ENCODE peak calls at places on chromosome 21, in nine cellular contexts. Q is neural progenitor cell, Y is endothelial cell, V is epithelial cell of esophagus, L is GM12878, M is omental fat pad, H is kidney, R is Panc1, O is astrocyte of the spinal cord. C is an unnamed sample.

GRCh38 chr21:41578083-41578482 is 70.1 kb upstream of the TMPRSS2 start:
- DNase-seq in R (no peak), M (no peak), O (no peak), V (no peak), H (no peak), L (no peak), Y (no peak), Q (no peak), C (no peak)

GRCh38 chr21:43608225-43608624 is 51.1 kb downstream of the HSF2BP start:
- DNase-seq in O (peak), Y (no peak), H (no peak), V (peak), R (no peak), L (no peak), M (no peak), Q (no peak), C (no peak)

GRCh38 chr21:41536076-41536826 is 28.3 kb upstream of the TMPRSS2 start:
- DNase-seq in O (no peak), V (peak), L (no peak), Y (no peak), H (peak), Q (no peak), R (no peak), M (no peak), C (no peak)

GRCh38 chr21:16588433-16588860 is 858.7 kb downstream of the USP25 start:
- DNase-seq in O (peak), Y (peak), R (peak), L (no peak), M (peak), H (peak), Q (peak), V (peak), C (peak)

GRCh38 chr21:45253180-45253579 is 34.5 kb downstream of the POFUT2 start:
- DNase-seq in Y (no peak), Q (no peak), L (no peak), R (no peak), V (peak), H (peak), O (peak), M (no peak), C (no peak)

GRCh38 chr21:45582128-45582527 is 39.9 kb upstream of the SLC19A1 start:
- DNase-seq in Y (no peak), V (no peak), H (peak), O (no peak), R (no peak), M (no peak), Q (no peak), L (no peak), C (no peak)

GRCh38 chr21:41928621-41929220 is 25.1 kb downstream of the C2CD2 start:
- DNase-seq in R (no peak), Y (no peak), L (peak), M (no peak), V (no peak), Q (no peak), H (no peak), O (no peak), C (no peak)

GRCh38 chr21:44013380-44014088 is 1.4 kb downstream of the TRAPPC10 start:
- DNase-seq in H (no peak), Y (peak), L (peak), Q (no peak), O (no peak), M (no peak), V (peak), R (no peak), C (no peak)

GRCh38 chr21:42815217-42815616 is 64.1 kb downstream of the WDR4 start:
- DNase-seq in Y (no peak), M (no peak), O (peak), V (no peak), R (no peak), H (no peak), Q (peak), L (no peak), C (no peak)

GRCh38 chr21:45265721-45266517 is 21.8 kb downstream of the POFUT2 start:
- DNase-seq in M (no peak), O (no peak), R (no peak), L (no peak), Y (no peak), Q (no peak), H (peak), V (no peak), C (no peak)

GRCh38 chr21:44438531-44439210 is 16.6 kb upstream of the LRRC3 start:
- DNase-seq in Q (no peak), Y (no peak), R (no peak), M (no peak), L (no peak), H (peak), O (no peak), V (no peak), C (peak)

GRCh38 chr21:29181799-29182470 is 51.5 kb downstream of the MAP3K7CL start:
- DNase-seq in Q (no peak), R (no peak), M (no peak), L (no peak), Y (no peak), V (peak), H (no peak), O (peak), C (no peak)

GRCh38 chr21:45918011-45918410 is 63.6 kb upstream of the COL6A1 start:
- DNase-seq in O (no peak), V (no peak), Y (no peak), L (no peak), H (peak), R (no peak), M (no peak), Q (no peak), C (no peak)

GRCh38 chr21:28215214-28215954 is 777.3 kb downstream of the LTN1 start:
- DNase-seq in H (no peak), O (no peak), R (no peak), L (no peak), M (no peak), V (peak), Y (no peak), Q (no peak), C (no peak)

GRCh38 chr21:42236014-42236413 is 17.1 kb downstream of the ABCG1 start:
- DNase-seq in M (no peak), R (no peak), O (no peak), Q (no peak), L (no peak), V (no peak), H (peak), Y (no peak), C (peak)

GRCh38 chr21:44875341-44875740 is 1.9 kb upstream of the PTTG1IP start:
- DNase-seq in L (no peak), M (no peak), H (no peak), Y (no peak), V (peak), R (no peak), O (peak), Q (no peak), C (no peak)

DNA sequence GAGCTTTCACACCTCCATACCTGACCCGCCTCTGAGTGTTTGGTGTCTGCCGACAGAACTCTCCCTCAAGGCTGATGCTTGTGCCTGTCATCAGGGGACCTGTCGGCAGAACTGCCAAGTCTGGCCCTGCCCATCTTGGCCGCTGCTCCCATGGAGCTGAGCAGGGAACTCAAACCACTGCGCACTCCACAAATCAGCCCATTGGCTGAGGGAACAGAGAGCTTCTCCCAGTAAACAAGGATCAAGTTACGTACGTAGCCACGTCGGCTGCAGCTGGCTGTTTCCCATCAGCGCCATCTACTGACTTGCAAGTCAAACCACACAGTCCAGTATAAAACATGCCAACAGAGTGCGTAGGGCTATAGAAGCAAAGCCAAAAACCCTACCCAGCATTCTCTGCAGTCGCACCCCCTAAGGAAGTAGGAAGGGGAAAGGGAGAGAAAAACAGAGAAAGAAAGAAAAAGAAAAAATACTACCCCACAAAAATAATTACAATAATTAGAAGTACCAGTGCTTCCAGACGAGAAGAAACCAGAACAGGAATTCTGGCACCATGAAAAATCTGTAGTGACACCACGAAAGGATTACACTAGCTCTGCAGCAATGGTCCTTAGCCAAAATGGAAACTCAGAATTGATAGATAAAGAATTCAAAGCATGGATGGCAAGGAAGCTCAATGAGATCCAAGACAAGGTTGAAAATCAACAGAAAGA is 13.1 kb downstream of the KRTAP13-1 start:
- DNase-seq in V (peak), H (no peak), O (peak), Q (peak), Y (peak), M (no peak), L (no peak), R (no peak), C (peak)
- TF ChIP-seq CTCF in V (peak), H (peak), O (peak), Q (peak), Y (peak), M (no peak), L (no peak), R (peak), C (no peak)

GRCh38 chr21:18161841-18162240 is 82.8 kb upstream of the CHODL start:
- DNase-seq in L (no peak), H (no peak), O (no peak), V (no peak), Y (no peak), Q (no peak), R (no peak), M (no peak), C (no peak)
- TF ChIP-seq CTCF in L (no peak), H (no peak), O (no peak), V (no peak), Y (no peak), Q (no peak), R (no peak), M (no peak), C (no peak)

GRCh38 chr21:37874481-37874880 is 41.8 kb downstream of the KCNJ6 start:
- DNase-seq in Q (no peak), O (no peak), M (no peak), V (no peak), Y (no peak), L (no peak), H (no peak), R (no peak), C (no peak)

GRCh38 chr21:37877171-37877570 is 39.1 kb downstream of the KCNJ6 start:
- DNase-seq in M (no peak), H (no peak), V (no peak), L (no peak), R (no peak), Y (no peak), O (peak), Q (no peak), C (no peak)

GRCh38 chr21:37878946-37879660 is 37.2 kb downstream of the KCNJ6 start:
- DNase-seq in L (no peak), Y (no peak), H (no peak), M (no peak), R (no peak), Q (no peak), V (peak), O (peak), C (no peak)

GRCh38 chr21:37874904-37875780 is 41.1 kb downstream of the KCNJ6 start:
- DNase-seq in R (no peak), O (no peak), V (no peak), M (no peak), Q (no peak), Y (no peak), H (no peak), L (no peak), C (no peak)

GRCh38 chr21:37877888-37878684 is 38.2 kb downstream of the KCNJ6 start:
- DNase-seq in Y (no peak), V (no peak), O (no peak), Q (no peak), R (no peak), M (no peak), H (no peak), L (no peak), C (no peak)
- TF ChIP-seq CTCF in Y (no peak), V (no peak), O (no peak), Q (no peak), R (no peak), M (no peak), H (no peak), L (no peak), C (no peak)

GRCh38 chr21:32687946-32688345 is 39.9 kb downstream of the SYNJ1 start:
- DNase-seq in V (no peak), L (no peak), H (no peak), O (no peak), M (no peak), R (no peak), Q (peak), Y (no peak), C (no peak)
- TF ChIP-seq CTCF in V (no peak), L (no peak), H (no peak), O (no peak), M (no peak), R (peak), Q (peak), Y (no peak), C (no peak)

GRCh38 chr21:26881504-26882228 is 36.5 kb upstream of the ADAMTS1 start:
- DNase-seq in H (no peak), Y (no peak), M (no peak), L (no peak), O (peak), V (peak), Q (peak), R (no peak), C (no peak)
- TF ChIP-seq CTCF in H (peak), Y (peak), M (no peak), L (no peak), O (peak), V (no peak), Q (peak), R (peak), C (peak)

GRCh38 chr21:39040494-39041110 is 142.6 kb downstream of the PSMG1 start:
- DNase-seq in V (no peak), M (no peak), R (no peak), Y (no peak), H (no peak), L (no peak), O (no peak), Q (no peak), C (no peak)

GRCh38 chr21:39036581-39036980 is 146.7 kb downstream of the PSMG1 start:
- DNase-seq in V (no peak), O (no peak), Y (no peak), L (no peak), H (no peak), Q (no peak), M (no peak), R (no peak), C (no peak)

GRCh38 chr21:39034590-39035536 is 148.4 kb downstream of the PSMG1 start:
- DNase-seq in M (no peak), V (no peak), O (no peak), Q (no peak), R (no peak), Y (no peak), L (no peak), H (no peak), C (no peak)

GRCh38 chr21:39033878-39034589 is 149.2 kb downstream of the PSMG1 start:
- DNase-seq in R (no peak), H (peak), O (peak), Q (no peak), Y (no peak), L (no peak), V (peak), M (no peak), C (peak)

GRCh38 chr21:39037807-39038405 is 145.3 kb downstream of the PSMG1 start:
- DNase-seq in O (no peak), Y (no peak), M (no peak), Q (peak), L (no peak), R (no peak), V (peak), H (no peak), C (no peak)
- TF ChIP-seq CTCF in O (no peak), Y (peak), M (no peak), Q (peak), L (no peak), R (no peak), V (no peak), H (no peak), C (no peak)

GRCh38 chr21:34986561-34987533 is 62.3 kb downstream of the RUNX1 start:
- DNase-seq in H (no peak), M (no peak), Y (no peak), V (peak), O (peak), R (no peak), Q (peak), L (peak), C (no peak)
- TF ChIP-seq CTCF in H (no peak), M (no peak), Y (no peak), V (no peak), O (peak), R (no peak), Q (no peak), L (no peak), C (no peak)

DNA sequence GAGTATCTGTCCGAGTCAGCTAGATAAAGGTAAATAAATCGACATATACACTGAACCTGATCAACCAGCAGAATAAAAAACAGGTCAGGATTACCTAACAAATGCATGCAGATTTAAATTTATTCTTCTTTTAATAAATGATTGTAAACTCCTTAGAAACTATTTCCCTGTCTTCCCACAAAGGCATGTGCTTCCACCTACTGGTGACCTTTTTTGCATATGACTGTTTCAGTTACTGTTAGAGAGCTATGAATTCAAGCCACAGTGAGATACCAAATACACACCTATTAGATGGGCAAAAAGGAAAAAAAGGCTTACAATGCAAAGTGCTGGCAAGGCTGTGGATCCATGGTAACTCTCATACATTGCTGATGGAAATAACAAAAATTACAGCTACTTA is 957.4 kb upstream of the NCAM2 start:
- DNase-seq in Y (no peak), L (no peak), M (no peak), Q (no peak), V (no peak), O (no peak), H (no peak), R (no peak), C (no peak)
- TF ChIP-seq CTCF in Y (peak), L (no peak), M (no peak), Q (peak), V (no peak), O (no peak), H (no peak), R (peak), C (peak)

GRCh38 chr21:32562426-32562825 is 22.9 kb downstream of the TCP10L start:
- DNase-seq in V (peak), Y (peak), O (peak), L (no peak), M (no peak), Q (peak), R (no peak), H (no peak), C (peak)
- TF ChIP-seq CTCF in V (peak), Y (no peak), O (peak), L (no peak), M (no peak), Q (peak), R (peak), H (peak), C (peak)

GRCh38 chr21:23740463-23740862 is 1866.8 kb downstream of the MRPL39 start:
- DNase-seq in H (no peak), V (no peak), O (no peak), M (no peak), Y (no peak), L (no peak), Q (no peak), R (no peak), C (no peak)
- TF ChIP-seq CTCF in H (no peak), V (no peak), O (no peak), M (no peak), Y (no peak), L (no peak), Q (no peak), R (peak), C (no peak)